ENCODE peak calls at places on chromosomes 6 and 20, in seven cellular contexts. B, J, E, X, H, W and Q are unnamed samples.

GRCh38 chr6:1773697-1774096 is 164.0 kb downstream of the FOXC1 start:
- DNase-seq in B (no peak), J (no peak), E (no peak), X (no peak), H (no peak), W (no peak), Q (no peak)

GRCh38 chr20:48708630-48709029 is 119.2 kb downstream of the PREX1 start:
- DNase-seq in B (no peak), J (no peak), E (no peak), X (no peak), H (no peak), W (no peak), Q (no peak)

GRCh38 chr20:16441526-16442164 is 131.6 kb downstream of the KIF16B start:
- DNase-seq in B (no peak), J (no peak), E (no peak), X (no peak), H (no peak), W (no peak), Q (no peak)

GRCh38 chr20:5297280-5298004 is 19.3 kb downstream of the PROKR2 start:
- DNase-seq in B (no peak), J (no peak), E (no peak), X (no peak), H (no peak), W (no peak), Q (no peak)

GRCh38 chr6:87277123-87277522 is 45.3 kb upstream of the SMIM8 start:
- DNase-seq in B (peak; percentile 12), J (no peak), E (peak; percentile 31), X (peak; percentile 24), H (no peak), W (no peak), Q (no peak)

GRCh38 chr20:53390780-53391179 is 202.9 kb downstream of the ZNF217 start:
- DNase-seq in B (no peak), J (no peak), E (no peak), X (no peak), H (no peak), W (no peak), Q (no peak)

GRCh38 chr6:48036316-48036715 is 74.7 kb downstream of the PTCHD4 start:
- DNase-seq in B (no peak), J (no peak), E (no peak), X (peak; percentile 82), H (no peak), W (no peak), Q (peak; percentile 57)

GRCh38 chr20:61746781-61747180 is 318.9 kb downstream of the TAF4 start:
- DNase-seq in B (no peak), J (no peak), E (no peak), X (no peak), H (no peak), W (no peak), Q (no peak)

GRCh38 chr20:34129518-34130162 is 17.6 kb upstream of the EIF2S2 start:
- DNase-seq in B (peak; percentile 91), J (peak; percentile 60), E (peak; percentile 81), X (peak; percentile 82), H (peak; percentile 76), W (peak; percentile 80), Q (no peak)

GRCh38 chr6:99573980-99574617 is 5.6 kb upstream of the CCNC start:
- DNase-seq in B (no peak), J (no peak), E (no peak), X (no peak), H (no peak), W (no peak), Q (no peak)

GRCh38 chr6:53439556-53439955 is 90.8 kb upstream of the ELOVL5 start:
- DNase-seq in B (no peak), J (no peak), E (no peak), X (peak; percentile 75), H (no peak), W (no peak), Q (peak; percentile 55)

GRCh38 chr20:62191781-62192559 is 9.1 kb downstream of the MTG2 start:
- DNase-seq in B (no peak), J (no peak), E (no peak), X (no peak), H (no peak), W (no peak), Q (no peak)

GRCh38 chr20:38198238-38198861 is 33.3 kb upstream of the TGM2 start:
- DNase-seq in B (no peak), J (no peak), E (no peak), X (no peak), H (no peak), W (no peak), Q (peak; percentile 38)

GRCh38 chr6:118386975-118387374 is 161.1 kb upstream of the PLN start:
- DNase-seq in B (no peak), J (no peak), E (no peak), X (no peak), H (no peak), W (no peak), Q (no peak)

GRCh38 chr6:101705866-101706265 is 312.4 kb downstream of the GRIK2 start:
- DNase-seq in B (no peak), J (no peak), E (no peak), X (peak; percentile 12), H (no peak), W (no peak), Q (no peak)

GRCh38 chr6:92433911-92434310 is 985.4 kb downstream of the EPHA7 start:
- DNase-seq in B (no peak), J (no peak), E (no peak), X (no peak), H (no peak), W (no peak), Q (no peak)

GRCh38 chr20:31565699-31566331 is 39.3 kb upstream of the ID1 start:
- DNase-seq in B (no peak), J (no peak), E (no peak), X (no peak), H (no peak), W (no peak), Q (no peak)

DNA sequence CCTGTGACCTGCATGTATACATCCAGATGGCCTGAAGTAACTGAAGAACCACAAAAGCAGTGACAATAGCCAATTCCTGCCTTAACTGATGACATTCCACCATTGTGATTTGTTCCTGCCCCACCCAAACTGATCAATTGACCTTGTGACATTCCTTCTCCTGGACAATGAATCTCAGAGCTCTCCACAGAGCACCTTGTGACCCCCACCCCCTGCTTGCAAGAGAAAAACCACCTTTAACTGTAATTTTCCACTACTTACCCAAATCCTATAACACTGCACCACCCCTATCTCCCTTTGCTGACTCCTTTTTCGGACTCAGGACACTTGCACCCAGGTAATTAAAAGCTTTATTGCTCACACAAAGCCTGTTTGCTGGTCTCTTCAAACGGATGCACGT is 302.7 kb upstream of the GJE1 start:
- DNase-seq in B (no peak), J (no peak), E (no peak), X (no peak), H (no peak), W (no peak), Q (no peak)
- H3K4me3 ChIP-seq in B (no peak overlapping the region), J (no peak overlapping the region), E (no peak overlapping the region), X (no peak overlapping the region), H (no peak overlapping the region), W (no peak overlapping the region), Q (no peak overlapping the region)

DNA sequence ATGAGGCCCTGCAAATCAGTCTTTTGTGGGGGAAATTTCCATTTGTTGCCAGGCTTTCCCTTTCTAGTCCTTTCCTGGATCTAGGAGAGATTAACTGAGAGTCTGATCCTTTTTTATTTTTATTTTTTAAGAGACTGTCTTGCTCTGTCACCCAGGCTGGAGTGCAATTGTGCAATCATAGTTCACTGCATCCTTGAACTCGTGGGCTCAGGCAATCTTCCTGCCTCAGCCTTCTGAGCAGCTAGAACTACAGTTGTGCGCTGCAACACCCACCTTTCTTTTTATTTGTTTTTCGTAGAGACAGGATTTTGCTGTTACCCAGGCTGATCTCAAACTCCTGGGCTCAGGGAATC is 22.9 kb downstream of the OR2B2 start:
- DNase-seq in B (no peak), J (no peak), E (no peak), X (no peak), H (no peak), W (no peak), Q (no peak)
- H3K4me3 ChIP-seq in B (peak overlapping the region; percentile 42), J (peak overlapping the region; percentile 73), E (peak overlapping the region; percentile 42), X (no peak overlapping the region), H (no peak overlapping the region), W (no peak overlapping the region), Q (no peak overlapping the region)

DNA sequence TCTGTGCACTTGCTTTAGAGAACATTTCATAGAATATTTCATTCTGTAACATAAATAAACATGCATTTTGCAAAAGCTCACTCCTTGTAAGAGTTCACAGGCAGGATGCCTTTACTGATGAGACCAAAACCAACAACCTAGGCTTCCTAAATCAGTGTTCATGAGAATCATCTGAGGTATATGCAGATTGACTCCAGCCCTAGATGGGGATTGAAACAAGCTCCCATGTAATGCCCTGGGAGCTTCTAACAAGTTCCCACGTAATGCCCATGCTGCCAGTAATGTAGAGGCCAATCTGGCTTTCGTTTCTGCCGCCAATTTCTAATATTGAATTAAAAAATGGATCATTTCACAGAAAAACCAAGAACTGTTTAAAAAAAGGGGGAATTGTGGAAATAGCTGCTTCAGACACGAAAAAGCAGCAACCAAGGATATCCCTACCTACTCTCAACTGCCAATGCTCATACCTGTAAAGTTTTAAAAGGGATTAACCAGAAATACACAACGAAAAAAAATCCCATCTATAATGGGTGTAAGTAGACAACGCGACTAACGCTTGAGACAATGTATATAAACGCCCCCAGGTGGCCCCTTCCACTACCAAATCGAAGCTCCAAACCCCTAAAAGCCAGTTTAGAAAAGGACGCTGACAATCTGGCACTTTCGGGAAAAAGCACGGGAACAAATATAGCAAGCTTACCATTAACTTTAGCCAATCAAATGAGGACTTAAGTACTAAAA is 94.7 kb upstream of the BTN3A2 start:
- DNase-seq in B (no peak), J (no peak), E (peak; percentile 83), X (no peak), H (peak; percentile 65), W (no peak), Q (no peak)
- H3K4me3 ChIP-seq in B (peak overlapping the region; percentile 50), J (no peak overlapping the region), E (peak overlapping the region; percentile 93), X (peak overlapping the region; percentile 63), H (peak overlapping the region; percentile 75), W (no peak overlapping the region), Q (peak overlapping the region; percentile 59)

DNA sequence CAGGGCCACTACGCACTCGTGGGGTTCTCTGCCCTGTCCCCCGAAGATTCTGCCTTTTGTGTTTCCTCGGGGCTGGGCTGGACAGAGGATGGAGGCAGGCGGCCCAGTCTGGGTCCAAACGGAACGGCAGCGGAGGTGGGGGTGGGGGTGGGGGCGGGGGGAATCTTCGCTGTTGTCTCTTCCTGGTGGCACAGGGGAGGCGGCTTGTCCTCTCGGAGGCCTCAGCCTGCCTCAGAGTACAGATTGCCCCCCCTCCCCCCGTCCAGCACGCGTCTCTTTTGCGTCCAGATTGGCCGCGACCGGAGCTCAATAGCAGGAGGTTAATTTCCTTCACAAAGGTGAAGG is 1.4 kb upstream of the INSM1 start:
- DNase-seq in B (no peak), J (no peak), E (no peak), X (no peak), H (no peak), W (no peak), Q (no peak)
- H3K4me3 ChIP-seq in B (no peak overlapping the region), J (no peak overlapping the region), E (no peak overlapping the region), X (no peak overlapping the region), H (no peak overlapping the region), W (no peak overlapping the region), Q (no peak overlapping the region)